ENCODE peak calls at places on chromosomes 13 and 19, in six cellular contexts. R is neuronal stem cell, Q is H9, Z is H1, U is IMR-90, J is trophoblast cell. O is an unnamed sample.

GRCh38 chr13:51156666-51157065 is 45.6 kb upstream of the C13orf42 start:
- DNase-seq in R (no peak), Z (no peak), Q (no peak), U (no peak), J (no peak), O (no peak)

GRCh38 chr19:12647490-12648071 is 19.0 kb downstream of the MAN2B1 start:
- DNase-seq in R (no peak), Q (peak; percentile 92), J (peak; percentile 68), Z (peak; percentile 80), U (no peak), O (no peak)

GRCh38 chr13:33328691-33329090 is 43.1 kb upstream of the STARD13 start:
- DNase-seq in U (no peak), J (no peak), R (no peak), Q (no peak), Z (no peak), O (no peak)

GRCh38 chr13:106103779-106104178 is 431.7 kb downstream of the EFNB2 start:
- DNase-seq in J (no peak), Q (no peak), U (no peak), Z (no peak), R (no peak), O (peak; percentile 84)

GRCh38 chr13:98539655-98540054 is 37.3 kb downstream of the STK24 start:
- DNase-seq in J (no peak), Z (no peak), R (no peak), U (no peak), Q (no peak), O (peak; percentile 92)

GRCh38 chr13:106536244-106537034 is 977 bp upstream of the EFNB2 start:
- DNase-seq in J (peak; percentile 99), Q (peak; percentile 91), Z (peak; percentile 75), U (peak; percentile 83), R (peak; percentile 92), O (peak; percentile 87)

GRCh38 chr13:60431108-60431700 is 34.2 kb downstream of the TDRD3 start:
- DNase-seq in Z (no peak), J (peak; percentile 81), R (peak; percentile 41), U (peak; percentile 72), Q (no peak), O (peak; percentile 67)

GRCh38 chr19:45171211-45171623 is 6.8 kb downstream of the TRAPPC6A start:
- DNase-seq in U (no peak), R (no peak), Z (no peak), Q (no peak), J (peak; percentile 78), O (no peak)

GRCh38 chr13:109871018-109871370 is 84.6 kb upstream of the IRS2 start:
- DNase-seq in Q (no peak), Z (no peak), R (no peak), J (peak; percentile 44), U (peak; percentile 55), O (peak; percentile 9)

GRCh38 chr19:40798997-40799557 is at the start of gene EGLN2:
- DNase-seq in R (no peak), U (no peak), Q (no peak), J (no peak), Z (no peak), O (no peak)

GRCh38 chr19:35114656-35115537 is 726 bp upstream of the FXYD3 start:
- DNase-seq in Z (peak; percentile 73), R (peak; percentile 91), U (peak; percentile 27), Q (peak; percentile 87), J (peak; percentile 62), O (peak; percentile 47)

GRCh38 chr13:48412881-48413351 is at the start of gene LPAR6:
- DNase-seq in Q (peak; percentile 38), U (peak; percentile 73), Z (no peak), J (peak; percentile 9), R (no peak), O (peak; percentile 87)

GRCh38 chr19:45670670-45671453 is 2.8 kb downstream of the GIPR start:
- DNase-seq in U (peak; percentile 72), Z (peak; percentile 93), Q (peak; percentile 96), J (peak; percentile 90), R (peak; percentile 76), O (peak; percentile 88)

GRCh38 chr19:2424686-2425621 is 2.4 kb downstream of the TIMM13 start:
- DNase-seq in Q (peak; percentile 81), J (peak; percentile 73), Z (peak; percentile 67), U (peak; percentile 69), R (peak; percentile 43), O (peak; percentile 69)

GRCh38 chr19:55047951-55048350 is 9.9 kb upstream of the GP6 start:
- DNase-seq in R (no peak), Z (no peak), J (no peak), U (no peak), Q (no peak), O (no peak)

GRCh38 chr13:41916173-41916954 is 44.5 kb downstream of the VWA8 start:
- DNase-seq in Q (no peak), Z (no peak), R (no peak), J (peak; percentile 27), U (peak; percentile 95), O (peak; percentile 92)

GRCh38 chr19:41547569-41547968 is 28.4 kb upstream of the CEACAM21 start:
- DNase-seq in Z (no peak), R (no peak), J (no peak), Q (no peak), U (no peak), O (no peak)

GRCh38 chr13:113821847-113822246 is 42.0 kb downstream of the GAS6 start:
- DNase-seq in Q (no peak), R (no peak), U (no peak), J (no peak), Z (no peak), O (no peak)

GRCh38 chr13:47175172-47175806 is 278.4 kb upstream of the HTR2A start:
- DNase-seq in J (no peak), Z (no peak), Q (no peak), R (no peak), U (peak; percentile 95), O (peak; percentile 94)

GRCh38 chr19:31348416-31349159 is 648 bp downstream of the TSHZ3 start:
- DNase-seq in Q (no peak), U (no peak), J (no peak), Z (no peak), R (no peak), O (peak; percentile 56)

DNA sequence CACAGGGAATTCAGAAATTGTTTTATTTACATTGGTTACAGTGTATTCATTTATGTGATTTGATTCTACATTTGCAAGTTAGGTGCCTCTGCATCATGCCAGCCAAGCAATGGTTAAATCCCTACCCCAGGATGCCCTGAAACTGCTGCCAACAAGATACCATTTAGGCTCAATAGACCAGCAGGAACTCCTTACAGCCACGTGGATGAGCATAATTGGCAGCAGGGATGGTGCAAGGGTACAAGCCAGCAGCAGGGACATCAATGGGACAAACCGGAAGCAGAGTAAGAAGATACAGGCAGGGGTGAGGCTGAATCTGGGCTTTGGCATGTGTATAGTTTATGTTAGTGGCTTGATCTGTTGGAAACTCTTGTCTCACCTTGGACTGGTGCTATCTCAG is 72.3 kb upstream of the NBEA start:
- DNase-seq in Z (no peak), J (no peak), R (no peak), Q (no peak), U (no peak), O (no peak)
- H3K14ac ChIP-seq in Z (no peak overlapping the region), J (no peak overlapping the region), R (no peak overlapping the region), Q (no peak overlapping the region), U (no peak overlapping the region), O (no peak overlapping the region)

GRCh38 chr19:46925548-46925950 is 64.8 kb downstream of the ARHGAP35 start:
- DNase-seq in Z (no peak), Q (no peak), R (no peak), U (no peak), J (no peak), O (no peak)

GRCh38 chr19:46926201-46927071 is 65.6 kb downstream of the ARHGAP35 start:
- DNase-seq in R (no peak), J (no peak), U (no peak), Z (no peak), Q (no peak), O (no peak)

GRCh38 chr19:46927106-46927505 is 66.3 kb downstream of the ARHGAP35 start:
- DNase-seq in U (no peak), R (no peak), Z (no peak), Q (no peak), J (no peak), O (no peak)

GRCh38 chr19:46928951-46929350 is 68.2 kb downstream of the ARHGAP35 start:
- DNase-seq in J (no peak), Q (no peak), R (no peak), U (peak; percentile 27), Z (no peak), O (peak; percentile 32)

DNA sequence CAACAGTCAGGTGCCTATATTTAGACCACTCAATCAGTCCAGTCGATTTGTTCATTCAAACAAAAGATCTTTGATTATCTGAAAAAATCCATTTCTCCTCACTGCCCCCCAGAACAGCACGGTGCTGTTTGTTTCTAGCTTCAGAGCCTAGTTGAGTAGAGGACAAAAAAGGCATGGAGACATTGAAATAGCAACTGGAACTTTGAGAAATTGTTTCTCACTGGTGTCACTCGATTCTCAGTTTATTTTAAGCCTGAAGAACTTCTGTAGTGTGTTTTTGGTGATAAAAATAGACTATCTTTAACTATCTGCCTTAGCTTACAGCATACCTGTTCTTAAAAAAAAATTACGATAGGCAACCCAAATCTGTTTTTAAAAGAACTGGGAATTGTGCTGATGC is 67.1 kb downstream of the ARHGAP35 start:
- DNase-seq in U (no peak), R (no peak), Q (no peak), J (no peak), Z (no peak), O (no peak)
- H3K4me1 ChIP-seq in U (peaks cover 30% of the 10 kb centered on the region), R (peaks cover 27% of the 10 kb centered on the region), Q (no peaks in the 10 kb centered on the region), J (peaks cover 3% of the 10 kb centered on the region), Z (no peaks in the 10 kb centered on the region), O (peaks cover 13% of the 10 kb centered on the region)

GRCh38 chr19:42567567-42567966 is 27.2 kb downstream of the CEACAM8 start:
- DNase-seq in Z (no peak), Q (no peak), R (no peak), J (no peak), U (no peak), O (no peak)
- H3K27ac ChIP-seq in Z (no peak overlapping the region), Q (no peak overlapping the region), R (no peak overlapping the region), J (no peak overlapping the region), U (no peak overlapping the region), O (no peak overlapping the region)

GRCh38 chr13:100581030-100581429 is 7.6 kb downstream of the GGACT start:
- DNase-seq in Q (no peak), R (no peak), U (no peak), Z (no peak), J (no peak), O (no peak)

GRCh38 chr13:100581504-100581903 is 7.1 kb downstream of the GGACT start:
- DNase-seq in R (no peak), Q (no peak), Z (no peak), J (no peak), U (no peak), O (no peak)

GRCh38 chr13:100584901-100585300 is 3.7 kb downstream of the GGACT start:
- DNase-seq in U (no peak), R (no peak), Z (no peak), J (no peak), Q (no peak), O (no peak)

GRCh38 chr13:100580045-100580444 is 8.5 kb downstream of the GGACT start:
- DNase-seq in J (no peak), U (no peak), Z (no peak), R (no peak), Q (no peak), O (no peak)
- H3K14ac ChIP-seq in J (no peak overlapping the region), U (no peak overlapping the region), Z (no peak overlapping the region), R (no peak overlapping the region), Q (no peak overlapping the region), O (no peak overlapping the region)

O was measured in mesenchymal stem cell.